ENCODE peak calls at places on chromosomes 12 and 14, in five cellular contexts. C is neural crest cell, X is right cardiac atrium, B is WTC11, Q is activated T-cell treated with anti-CD3 and anti-CD28 coated beads for 1 hour. N is an unnamed sample.
A peak's percentile ranks its signal among the peaks of the same experiment; 100 is the strongest.

GRCh38 chr14:104446611-104447010 is 133.0 kb upstream of the C14orf180 start:
- DNase-seq in C (no peak), X (no peak), B (no peak), Q (no peak), N (no peak)

GRCh38 chr12:47991592-47991991 is 12.7 kb downstream of the COL2A1 start:
- DNase-seq in C (no peak), X (no peak), B (no peak), Q (no peak), N (no peak)

GRCh38 chr12:55760663-55761062 is 17.7 kb downstream of the GDF11 start:
- DNase-seq in C (no peak), X (no peak), B (no peak), Q (no peak), N (no peak)

GRCh38 chr14:50222061-50222613 is 9.2 kb downstream of the SOS2 start:
- DNase-seq in C (no peak), X (no peak), B (no peak), Q (no peak), N (no peak)

GRCh38 chr12:15688202-15688736 is 100.9 kb downstream of the EPS8 start:
- DNase-seq in C (peak; percentile 44), X (peak; percentile 70), B (peak; percentile 34), Q (no peak), N (no peak)

GRCh38 chr14:100383727-100384158 is 60.6 kb downstream of the SLC25A47 start:
- DNase-seq in C (peak; percentile 70), X (peak; percentile 51), B (peak; percentile 77), Q (peak; percentile 61), N (peak; percentile 83)

GRCh38 chr12:127479256-127479655 is 787.7 kb upstream of the TMEM132C start:
- DNase-seq in C (no peak), X (no peak), B (no peak), Q (no peak), N (no peak)

GRCh38 chr14:22420598-22421186 is 168.3 kb downstream of the DAD1 start:
- DNase-seq in C (no peak), X (no peak), B (no peak), Q (no peak), N (no peak)

GRCh38 chr12:24909667-24910066 is 39.2 kb downstream of the BCAT1 start:
- DNase-seq in C (no peak), X (peak; percentile 33), B (no peak), Q (no peak), N (no peak)

GRCh38 chr14:65019944-65020566 is 33.4 kb downstream of the FNTB start:
- DNase-seq in C (peak; percentile 24), X (no peak), B (no peak), Q (no peak), N (peak; percentile 9)

GRCh38 chr14:84217066-84217465 is 1312.9 kb upstream of the FLRT2 start:
- DNase-seq in C (no peak), X (no peak), B (no peak), Q (no peak), N (no peak)

GRCh38 chr12:113208041-113208934 is 13.0 kb upstream of the TPCN1 start:
- DNase-seq in C (no peak), X (no peak), B (no peak), Q (peak; percentile 11), N (no peak)

GRCh38 chr12:117024961-117025480 is 74.2 kb downstream of the TESC start:
- DNase-seq in C (no peak), X (no peak), B (no peak), Q (no peak), N (no peak)

GRCh38 chr12:128269108-128269713 is 2.2 kb downstream of the TMEM132C start:
- DNase-seq in C (no peak), X (no peak), B (no peak), Q (no peak), N (no peak)

GRCh38 chr12:88153959-88154358 is 11.9 kb downstream of the TMTC3 start:
- DNase-seq in C (no peak), X (no peak), B (no peak), Q (no peak), N (no peak)

GRCh38 chr12:96400631-96401060 is 407 bp upstream of the CDK17 start:
- DNase-seq in C (no peak), X (no peak), B (no peak), Q (peak; percentile 7), N (no peak)

GRCh38 chr14:33509927-33510535 is 440.8 kb downstream of the EGLN3 start:
- DNase-seq in C (no peak), X (peak; percentile 10), B (no peak), Q (no peak), N (no peak)

GRCh38 chr14:81561084-81561775 is 27.6 kb upstream of the SEL1L start:
- DNase-seq in C (no peak), X (no peak), B (no peak), Q (no peak), N (no peak)

GRCh38 chr14:47246367-47246766 is 429.0 kb downstream of the MDGA2 start:
- DNase-seq in C (no peak), X (no peak), B (no peak), Q (no peak), N (no peak)

GRCh38 chr14:49461529-49462401 is 124.4 kb downstream of the RPS29 start:
- DNase-seq in C (peak; percentile 37), X (no peak), B (peak; percentile 31), Q (peak; percentile 31), N (peak; percentile 77)

GRCh38 chr12:93090768-93091172 is 161.7 kb upstream of the EEA1 start:
- DNase-seq in C (no peak), X (no peak), B (no peak), Q (no peak), N (no peak)

GRCh38 chr14:24435998-24436354 is 6.2 kb downstream of the KHNYN start:
- DNase-seq in C (no peak), X (no peak), B (no peak), Q (no peak), N (no peak)

GRCh38 chr14:39381366-39381765 is 50.9 kb downstream of the FBXO33 start:
- DNase-seq in C (no peak), X (no peak), B (no peak), Q (no peak), N (no peak)

GRCh38 chr14:42001436-42001835 is 394.8 kb downstream of the LRFN5 start:
- DNase-seq in C (no peak), X (no peak), B (no peak), Q (no peak), N (no peak)

GRCh38 chr14:98200621-98201020 is 1071.4 kb downstream of the BCL11B start:
- DNase-seq in C (no peak), X (no peak), B (no peak), Q (no peak), N (no peak)

GRCh38 chr12:89971880-89972279 is 263.2 kb upstream of the ATP2B1 start:
- DNase-seq in C (no peak), X (peak; percentile 26), B (no peak), Q (no peak), N (no peak)

GRCh38 chr12:56188116-56188785 is 1.0 kb downstream of the SMARCC2 start:
- DNase-seq in C (no peak), X (no peak), B (no peak), Q (no peak), N (no peak)

GRCh38 chr14:102508774-102509743 is 517 bp downstream of the ANKRD9 start:
- DNase-seq in C (no peak), X (peak; percentile 84), B (no peak), Q (no peak), N (no peak)

GRCh38 chr14:60183724-60184596 is 18.8 kb upstream of the DHRS7 start:
- DNase-seq in C (peak; percentile 13), X (no peak), B (no peak), Q (no peak), N (peak; percentile 77)

GRCh38 chr14:47365248-47365647 is 310.2 kb downstream of the MDGA2 start:
- DNase-seq in C (peak; percentile 16), X (no peak), B (no peak), Q (no peak), N (no peak)

GRCh38 chr12:12181516-12181915 is 85.3 kb downstream of the LRP6 start:
- DNase-seq in C (no peak), X (no peak), B (no peak), Q (no peak), N (no peak)

GRCh38 chr12:119678459-119678858 is 10.5 kb downstream of the PRKAB1 start:
- DNase-seq in C (no peak), X (no peak), B (no peak), Q (no peak), N (no peak)

GRCh38 chr12:52417742-52418141 is 11.6 kb upstream of the KRT82 start:
- DNase-seq in C (no peak), X (no peak), B (no peak), Q (no peak), N (no peak)

GRCh38 chr12:44227601-44228000 is 391.7 kb downstream of the TMEM117 start:
- DNase-seq in C (no peak), X (no peak), B (no peak), Q (no peak), N (no peak)

GRCh38 chr14:26466862-26467261 is 131.0 kb downstream of the NOVA1 start:
- DNase-seq in C (no peak), X (no peak), B (no peak), Q (no peak), N (no peak)

GRCh38 chr14:23667134-23667533 is 31.0 kb downstream of the DHRS2 start:
- DNase-seq in C (no peak), X (no peak), B (no peak), Q (no peak), N (no peak)

GRCh38 chr14:26870722-26871121 is 272.9 kb upstream of the NOVA1 start:
- DNase-seq in C (no peak), X (no peak), B (no peak), Q (no peak), N (no peak)

GRCh38 chr12:62396750-62397149 is 69.9 kb upstream of the MON2 start:
- DNase-seq in C (no peak), X (no peak), B (no peak), Q (no peak), N (no peak)

GRCh38 chr14:26200675-26201074 is 397.2 kb downstream of the NOVA1 start:
- DNase-seq in C (no peak), X (no peak), B (no peak), Q (no peak), N (no peak)